ENCODE peak calls at places on chromosomes 12 and 14, in ten cellular contexts. S is NCI-H2227 treated with DMSO at 0.1 percent for 48 hours; C is activated CD8-positive, alpha-beta T cell treated with anti-CD3 and anti-CD28 coated beads for 36 hours; R is T-helper 1 cell; Y is NCI-H748 treated with DMSO at 0.1 percent for 48 hours; B is A549; F is WTC11; Z is GM13976; N is stimulated activated naive CD8-positive, alpha-beta T cell treated with anti-CD3 and anti-CD28 coated beads, Interleukin-15, Interleukin-2, amounts not matched to agents 100 U/mL and 50 U/mL, for 24 hours; A is T-cell. G is an unnamed sample.

GRCh38 chr12:90304231-90304630 is 595.6 kb upstream of the ATP2B1 start:
- DNase-seq in A (no peak), N (no peak), R (no peak), B (no peak), S (no peak), C (no peak), F (no peak), Z (no peak), Y (no peak), G (no peak)

GRCh38 chr12:115801826-115802225 is 475.7 kb downstream of the MED13L start:
- DNase-seq in Y (no peak), B (no peak), R (no peak), C (no peak), N (no peak), S (no peak), A (no peak), Z (no peak), F (no peak), G (no peak)

GRCh38 chr14:90107789-90108188 is 46.0 kb downstream of the KCNK13 start:
- DNase-seq in R (no peak), Z (no peak), C (no peak), A (no peak), N (no peak), B (no peak), F (no peak), S (no peak), Y (no peak), G (no peak)

GRCh38 chr12:72075401-72075800 is 136.8 kb downstream of the TPH2 start:
- DNase-seq in C (no peak), Z (no peak), A (no peak), B (no peak), F (no peak), R (no peak), N (no peak), S (no peak), Y (peak; percentile 17), G (no peak)

GRCh38 chr12:87385322-87385721 is 643.9 kb downstream of the C12orf50 start:
- DNase-seq in B (no peak), R (no peak), C (no peak), S (no peak), F (no peak), A (no peak), Z (no peak), N (no peak), Y (no peak), G (no peak)

GRCh38 chr12:127063339-127064090 is 1203.5 kb upstream of the TMEM132C start:
- DNase-seq in R (no peak), A (no peak), Y (peak; percentile 95), B (no peak), F (no peak), S (peak; percentile 54), Z (no peak), C (no peak), N (no peak), G (no peak)

GRCh38 chr12:111440152-111440551 is 34.4 kb downstream of the SH2B3 start:
- DNase-seq in N (no peak), Y (no peak), R (no peak), C (no peak), A (no peak), F (no peak), S (no peak), Z (no peak), B (no peak), G (no peak)

GRCh38 chr14:89146291-89146690 is 270.7 kb downstream of the FOXN3 start:
- DNase-seq in Y (no peak), B (no peak), A (no peak), F (no peak), Z (no peak), N (no peak), C (no peak), S (no peak), R (no peak), G (no peak)

GRCh38 chr12:29739279-29739991 is 44.3 kb downstream of the TMTC1 start:
- DNase-seq in B (no peak), Y (no peak), S (no peak), Z (no peak), C (no peak), F (no peak), R (no peak), A (no peak), N (no peak), G (no peak)